ENCODE peak calls at places on chromosomes 2 and 18, in four cellular contexts. One of them, this sample, is unnamed.

GRCh38 chr2:111100765-111101162 is 19.9 kb upstream of the BCL2L11 start:
- DNase-seq in astrocyte of the cerebellum: no peak
- DNase-seq in activated CD8-positive, alpha-beta T cell treated with anti-CD3 and anti-CD28 coated beads for 36 hours: peak
- DNase-seq in fibroblast of pulmonary artery: no peak
- DNase-seq in this sample: peak

GRCh38 chr2:1605102-1605501 is 139.2 kb downstream of the PXDN start:
- DNase-seq in astrocyte of the cerebellum: no peak
- DNase-seq in activated CD8-positive, alpha-beta T cell treated with anti-CD3 and anti-CD28 coated beads for 36 hours: no peak
- DNase-seq in fibroblast of pulmonary artery: peak
- DNase-seq in this sample: no peak

GRCh38 chr2:99876956-99877355 is 265.4 kb downstream of the AFF3 start:
- DNase-seq in astrocyte of the cerebellum: no peak
- DNase-seq in activated CD8-positive, alpha-beta T cell treated with anti-CD3 and anti-CD28 coated beads for 36 hours: no peak
- DNase-seq in fibroblast of pulmonary artery: no peak
- DNase-seq in this sample: no peak

GRCh38 chr2:174263989-174264388 is 15.7 kb upstream of the OLA1 start:
- DNase-seq in astrocyte of the cerebellum: no peak
- DNase-seq in activated CD8-positive, alpha-beta T cell treated with anti-CD3 and anti-CD28 coated beads for 36 hours: no peak
- DNase-seq in fibroblast of pulmonary artery: peak
- DNase-seq in this sample: no peak

GRCh38 chr2:54839526-54840255 is 116.2 kb downstream of the EML6 start:
- DNase-seq in astrocyte of the cerebellum: no peak
- DNase-seq in activated CD8-positive, alpha-beta T cell treated with anti-CD3 and anti-CD28 coated beads for 36 hours: no peak
- DNase-seq in fibroblast of pulmonary artery: no peak
- DNase-seq in this sample: no peak

GRCh38 chr2:19119326-19120001 is 239.0 kb downstream of the OSR1 start:
- DNase-seq in astrocyte of the cerebellum: no peak
- DNase-seq in activated CD8-positive, alpha-beta T cell treated with anti-CD3 and anti-CD28 coated beads for 36 hours: no peak
- DNase-seq in fibroblast of pulmonary artery: no peak
- DNase-seq in this sample: no peak

GRCh38 chr2:150110548-150110947 is 376.9 kb downstream of the RND3 start:
- DNase-seq in astrocyte of the cerebellum: no peak
- DNase-seq in activated CD8-positive, alpha-beta T cell treated with anti-CD3 and anti-CD28 coated beads for 36 hours: no peak
- DNase-seq in fibroblast of pulmonary artery: no peak
- DNase-seq in this sample: no peak

GRCh38 chr2:105843797-105844374 is 99.2 kb downstream of the NCK2 start:
- DNase-seq in astrocyte of the cerebellum: no peak
- DNase-seq in activated CD8-positive, alpha-beta T cell treated with anti-CD3 and anti-CD28 coated beads for 36 hours: no peak
- DNase-seq in fibroblast of pulmonary artery: no peak
- DNase-seq in this sample: no peak

GRCh38 chr2:191942114-191943103 is 95.5 kb upstream of the CAVIN2 start:
- DNase-seq in astrocyte of the cerebellum: no peak
- DNase-seq in activated CD8-positive, alpha-beta T cell treated with anti-CD3 and anti-CD28 coated beads for 36 hours: no peak
- DNase-seq in fibroblast of pulmonary artery: no peak
- DNase-seq in this sample: no peak

GRCh38 chr2:183927367-183928355 is 670.7 kb upstream of the ZNF804A start:
- DNase-seq in astrocyte of the cerebellum: no peak
- DNase-seq in activated CD8-positive, alpha-beta T cell treated with anti-CD3 and anti-CD28 coated beads for 36 hours: no peak
- DNase-seq in fibroblast of pulmonary artery: peak
- DNase-seq in this sample: no peak

GRCh38 chr2:182744490-182744889 is 28.4 kb downstream of the DNAJC10 start:
- DNase-seq in astrocyte of the cerebellum: no peak
- DNase-seq in activated CD8-positive, alpha-beta T cell treated with anti-CD3 and anti-CD28 coated beads for 36 hours: no peak
- DNase-seq in fibroblast of pulmonary artery: peak
- DNase-seq in this sample: no peak

GRCh38 chr18:3180325-3180724 is 39.4 kb downstream of the MYOM1 start:
- DNase-seq in astrocyte of the cerebellum: no peak
- DNase-seq in activated CD8-positive, alpha-beta T cell treated with anti-CD3 and anti-CD28 coated beads for 36 hours: no peak
- DNase-seq in fibroblast of pulmonary artery: peak
- DNase-seq in this sample: no peak

GRCh38 chr18:48575658-48576453 is 37.0 kb downstream of the CTIF start:
- DNase-seq in astrocyte of the cerebellum: peak
- DNase-seq in activated CD8-positive, alpha-beta T cell treated with anti-CD3 and anti-CD28 coated beads for 36 hours: no peak
- DNase-seq in fibroblast of pulmonary artery: no peak
- DNase-seq in this sample: no peak

GRCh38 chr2:18180031-18180610 is 301.7 kb downstream of the KCNS3 start:
- DNase-seq in astrocyte of the cerebellum: no peak
- DNase-seq in activated CD8-positive, alpha-beta T cell treated with anti-CD3 and anti-CD28 coated beads for 36 hours: no peak
- DNase-seq in fibroblast of pulmonary artery: no peak
- DNase-seq in this sample: no peak

GRCh38 chr18:13362051-13362450 is 143.5 kb downstream of the LDLRAD4 start:
- DNase-seq in astrocyte of the cerebellum: no peak
- DNase-seq in activated CD8-positive, alpha-beta T cell treated with anti-CD3 and anti-CD28 coated beads for 36 hours: no peak
- DNase-seq in fibroblast of pulmonary artery: no peak
- DNase-seq in this sample: no peak

GRCh38 chr2:126496493-126496892 is 159.5 kb upstream of the GYPC start:
- DNase-seq in astrocyte of the cerebellum: no peak
- DNase-seq in activated CD8-positive, alpha-beta T cell treated with anti-CD3 and anti-CD28 coated beads for 36 hours: peak
- DNase-seq in fibroblast of pulmonary artery: no peak
- DNase-seq in this sample: peak

GRCh38 chr2:59691518-59692190 is 861.8 kb downstream of the BCL11A start:
- DNase-seq in astrocyte of the cerebellum: no peak
- DNase-seq in activated CD8-positive, alpha-beta T cell treated with anti-CD3 and anti-CD28 coated beads for 36 hours: no peak
- DNase-seq in fibroblast of pulmonary artery: no peak
- DNase-seq in this sample: no peak

GRCh38 chr18:56807883-56808282 is 156.7 kb downstream of the WDR7 start:
- DNase-seq in astrocyte of the cerebellum: no peak
- DNase-seq in activated CD8-positive, alpha-beta T cell treated with anti-CD3 and anti-CD28 coated beads for 36 hours: no peak
- DNase-seq in fibroblast of pulmonary artery: no peak
- DNase-seq in this sample: no peak

GRCh38 chr2:84865181-84865783 is 15.6 kb downstream of the TRABD2A start:
- DNase-seq in astrocyte of the cerebellum: no peak
- DNase-seq in activated CD8-positive, alpha-beta T cell treated with anti-CD3 and anti-CD28 coated beads for 36 hours: no peak
- DNase-seq in fibroblast of pulmonary artery: peak
- DNase-seq in this sample: peak

GRCh38 chr2:206083602-206084467 is 2.1 kb downstream of the INO80D start:
- DNase-seq in astrocyte of the cerebellum: no peak
- DNase-seq in activated CD8-positive, alpha-beta T cell treated with anti-CD3 and anti-CD28 coated beads for 36 hours: peak
- DNase-seq in fibroblast of pulmonary artery: no peak
- DNase-seq in this sample: peak

GRCh38 chr18:36281941-36282340 is 15.6 kb upstream of the FHOD3 start:
- DNase-seq in astrocyte of the cerebellum: no peak
- DNase-seq in activated CD8-positive, alpha-beta T cell treated with anti-CD3 and anti-CD28 coated beads for 36 hours: no peak
- DNase-seq in fibroblast of pulmonary artery: no peak
- DNase-seq in this sample: no peak

GRCh38 chr2:21782866-21783265 is 659.1 kb downstream of the TDRD15 start:
- DNase-seq in astrocyte of the cerebellum: no peak
- DNase-seq in activated CD8-positive, alpha-beta T cell treated with anti-CD3 and anti-CD28 coated beads for 36 hours: no peak
- DNase-seq in fibroblast of pulmonary artery: no peak
- DNase-seq in this sample: no peak

GRCh38 chr2:128384446-128384845 is 65.8 kb upstream of the HS6ST1 start:
- DNase-seq in astrocyte of the cerebellum: no peak
- DNase-seq in activated CD8-positive, alpha-beta T cell treated with anti-CD3 and anti-CD28 coated beads for 36 hours: no peak
- DNase-seq in fibroblast of pulmonary artery: no peak
- DNase-seq in this sample: no peak

GRCh38 chr2:74472945-74473258 is 422 bp upstream of the MRPL53 start:
- DNase-seq in astrocyte of the cerebellum: no peak
- DNase-seq in activated CD8-positive, alpha-beta T cell treated with anti-CD3 and anti-CD28 coated beads for 36 hours: no peak
- DNase-seq in fibroblast of pulmonary artery: no peak
- DNase-seq in this sample: peak

GRCh38 chr2:175786705-175787104 is 215.4 kb downstream of the LNPK start:
- DNase-seq in astrocyte of the cerebellum: no peak
- DNase-seq in activated CD8-positive, alpha-beta T cell treated with anti-CD3 and anti-CD28 coated beads for 36 hours: no peak
- DNase-seq in fibroblast of pulmonary artery: no peak
- DNase-seq in this sample: no peak

GRCh38 chr18:24078391-24078790 is 60.5 kb upstream of the CABYR start:
- DNase-seq in astrocyte of the cerebellum: no peak
- DNase-seq in activated CD8-positive, alpha-beta T cell treated with anti-CD3 and anti-CD28 coated beads for 36 hours: no peak
- DNase-seq in fibroblast of pulmonary artery: no peak
- DNase-seq in this sample: no peak

GRCh38 chr2:30267161-30267568 is 35.8 kb downstream of the LBH start:
- DNase-seq in astrocyte of the cerebellum: no peak
- DNase-seq in activated CD8-positive, alpha-beta T cell treated with anti-CD3 and anti-CD28 coated beads for 36 hours: peak
- DNase-seq in fibroblast of pulmonary artery: no peak
- DNase-seq in this sample: no peak

GRCh38 chr2:130824492-130825061 is 12.1 kb upstream of the ARHGEF4 start:
- DNase-seq in astrocyte of the cerebellum: peak
- DNase-seq in activated CD8-positive, alpha-beta T cell treated with anti-CD3 and anti-CD28 coated beads for 36 hours: peak
- DNase-seq in fibroblast of pulmonary artery: peak
- DNase-seq in this sample: peak

GRCh38 chr2:162245737-162246136 is 2.5 kb upstream of the FAP start:
- DNase-seq in astrocyte of the cerebellum: no peak
- DNase-seq in activated CD8-positive, alpha-beta T cell treated with anti-CD3 and anti-CD28 coated beads for 36 hours: no peak
- DNase-seq in fibroblast of pulmonary artery: peak
- DNase-seq in this sample: no peak

GRCh38 chr2:145379934-145380333 is 860.0 kb upstream of the ZEB2 start:
- DNase-seq in astrocyte of the cerebellum: no peak
- DNase-seq in activated CD8-positive, alpha-beta T cell treated with anti-CD3 and anti-CD28 coated beads for 36 hours: no peak
- DNase-seq in fibroblast of pulmonary artery: no peak
- DNase-seq in this sample: no peak

GRCh38 chr2:138090330-138090729 is 126.1 kb downstream of the HNMT start:
- DNase-seq in astrocyte of the cerebellum: peak
- DNase-seq in activated CD8-positive, alpha-beta T cell treated with anti-CD3 and anti-CD28 coated beads for 36 hours: no peak
- DNase-seq in fibroblast of pulmonary artery: peak
- DNase-seq in this sample: peak

GRCh38 chr2:180520206-180520605 is 460.2 kb upstream of the UBE2E3 start:
- DNase-seq in astrocyte of the cerebellum: no peak
- DNase-seq in activated CD8-positive, alpha-beta T cell treated with anti-CD3 and anti-CD28 coated beads for 36 hours: no peak
- DNase-seq in fibroblast of pulmonary artery: peak
- DNase-seq in this sample: no peak

GRCh38 chr18:77067315-77068061 is 65.1 kb downstream of the MBP start:
- DNase-seq in astrocyte of the cerebellum: peak
- DNase-seq in activated CD8-positive, alpha-beta T cell treated with anti-CD3 and anti-CD28 coated beads for 36 hours: peak
- DNase-seq in fibroblast of pulmonary artery: peak
- DNase-seq in this sample: no peak

GRCh38 chr18:67893896-67894295 is 377.4 kb upstream of the DSEL start:
- DNase-seq in astrocyte of the cerebellum: no peak
- DNase-seq in activated CD8-positive, alpha-beta T cell treated with anti-CD3 and anti-CD28 coated beads for 36 hours: no peak
- DNase-seq in fibroblast of pulmonary artery: no peak
- DNase-seq in this sample: no peak

GRCh38 chr2:231932985-231933915 is 7.1 kb upstream of the NPPC start:
- DNase-seq in astrocyte of the cerebellum: no peak
- DNase-seq in activated CD8-positive, alpha-beta T cell treated with anti-CD3 and anti-CD28 coated beads for 36 hours: no peak
- DNase-seq in fibroblast of pulmonary artery: no peak
- DNase-seq in this sample: no peak

DNA sequence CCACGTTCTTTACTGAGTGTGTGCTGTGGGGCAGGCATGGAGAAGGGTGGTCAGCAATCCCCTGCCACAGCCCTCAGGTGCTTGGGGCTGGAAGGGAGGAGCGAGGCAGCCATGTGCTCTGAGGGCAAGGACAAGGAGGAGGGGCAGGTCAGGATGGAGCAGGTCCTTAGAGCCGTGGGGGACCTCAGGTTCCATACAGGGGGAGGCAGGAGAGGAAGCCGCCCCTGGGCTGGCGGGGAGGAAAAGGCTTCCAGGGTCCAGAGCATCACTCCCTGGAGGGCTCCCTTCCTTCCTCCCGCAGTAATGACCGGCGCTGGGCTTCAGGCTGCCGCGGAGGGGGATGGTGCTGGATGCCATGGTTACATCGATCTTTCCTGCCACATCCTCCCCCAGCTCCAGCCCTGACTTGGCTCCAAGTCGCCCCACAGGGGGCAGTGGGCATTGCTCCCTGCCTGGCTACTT is 6.6 kb downstream of the GAREM2 start:
- DNase-seq in astrocyte of the cerebellum: no peak
- DNase-seq in activated CD8-positive, alpha-beta T cell treated with anti-CD3 and anti-CD28 coated beads for 36 hours: no peak
- DNase-seq in fibroblast of pulmonary artery: no peak
- DNase-seq in this sample: peak
- TF ChIP-seq CTCF in astrocyte of the cerebellum: no peak
- TF ChIP-seq CTCF in activated CD8-positive, alpha-beta T cell treated with anti-CD3 and anti-CD28 coated beads for 36 hours: no peak
- TF ChIP-seq CTCF in fibroblast of pulmonary artery: no peak
- TF ChIP-seq CTCF in this sample: no peak

DNA sequence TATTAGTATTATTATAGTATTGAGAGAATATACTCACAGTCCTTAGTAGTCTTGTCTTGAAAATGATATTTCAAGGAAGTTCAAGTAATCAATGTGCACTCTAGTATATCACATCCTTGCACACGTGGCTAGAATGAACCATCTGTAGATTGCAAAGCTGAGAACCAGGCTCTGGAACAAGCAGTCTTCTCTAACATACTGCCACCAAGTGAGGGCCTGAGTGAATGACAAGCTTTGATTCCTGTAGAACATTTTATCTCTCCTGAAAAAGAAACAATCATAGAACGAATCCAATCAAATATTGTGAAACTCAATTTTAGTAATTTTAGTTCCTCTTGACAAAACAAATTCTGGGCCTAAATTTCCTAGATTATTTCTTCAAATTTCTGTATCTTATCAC is 55.3 kb upstream of the SULT1C3 start:
- DNase-seq in astrocyte of the cerebellum: no peak
- DNase-seq in activated CD8-positive, alpha-beta T cell treated with anti-CD3 and anti-CD28 coated beads for 36 hours: peak
- DNase-seq in fibroblast of pulmonary artery: peak
- DNase-seq in this sample: peak
- TF ChIP-seq CTCF in astrocyte of the cerebellum: peak
- TF ChIP-seq CTCF in activated CD8-positive, alpha-beta T cell treated with anti-CD3 and anti-CD28 coated beads for 36 hours: no peak
- TF ChIP-seq CTCF in fibroblast of pulmonary artery: peak
- TF ChIP-seq CTCF in this sample: peak

GRCh38 chr2:3179208-3179607 is 198.4 kb downstream of the EIPR1 start:
- DNase-seq in astrocyte of the cerebellum: no peak
- DNase-seq in activated CD8-positive, alpha-beta T cell treated with anti-CD3 and anti-CD28 coated beads for 36 hours: peak
- DNase-seq in fibroblast of pulmonary artery: no peak
- DNase-seq in this sample: no peak
- TF ChIP-seq CTCF in astrocyte of the cerebellum: peak
- TF ChIP-seq CTCF in activated CD8-positive, alpha-beta T cell treated with anti-CD3 and anti-CD28 coated beads for 36 hours: peak
- TF ChIP-seq CTCF in fibroblast of pulmonary artery: no peak
- TF ChIP-seq CTCF in this sample: peak

DNA sequence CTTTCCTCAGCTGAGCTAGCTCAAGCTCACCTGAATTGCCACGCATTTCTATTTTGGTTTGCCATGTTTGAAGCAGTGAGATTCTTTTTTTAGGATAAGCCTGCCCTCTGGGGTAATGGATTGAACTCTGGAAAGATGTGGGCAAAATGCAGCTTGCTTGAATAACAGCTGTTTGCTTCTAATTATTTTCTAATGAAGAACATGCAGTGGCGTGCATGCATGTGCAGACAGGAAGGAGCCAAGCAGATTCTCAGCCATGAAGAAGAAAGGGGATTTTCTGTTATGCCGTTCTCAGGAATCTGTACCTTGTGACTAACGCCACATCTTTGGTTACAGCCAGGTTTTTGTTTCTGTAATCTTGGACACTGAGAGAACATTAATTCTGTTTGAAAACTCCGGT is 171.2 kb downstream of the ANTXR1 start:
- DNase-seq in astrocyte of the cerebellum: no peak
- DNase-seq in activated CD8-positive, alpha-beta T cell treated with anti-CD3 and anti-CD28 coated beads for 36 hours: no peak
- DNase-seq in fibroblast of pulmonary artery: no peak
- DNase-seq in this sample: no peak
- TF ChIP-seq CTCF in astrocyte of the cerebellum: no peak
- TF ChIP-seq CTCF in activated CD8-positive, alpha-beta T cell treated with anti-CD3 and anti-CD28 coated beads for 36 hours: no peak
- TF ChIP-seq CTCF in fibroblast of pulmonary artery: no peak
- TF ChIP-seq CTCF in this sample: no peak

GRCh38 chr2:140943867-140944266 is 1186.9 kb downstream of the LRP1B start:
- DNase-seq in astrocyte of the cerebellum: no peak
- DNase-seq in activated CD8-positive, alpha-beta T cell treated with anti-CD3 and anti-CD28 coated beads for 36 hours: no peak
- DNase-seq in fibroblast of pulmonary artery: no peak
- DNase-seq in this sample: no peak
- TF ChIP-seq CTCF in astrocyte of the cerebellum: no peak
- TF ChIP-seq CTCF in activated CD8-positive, alpha-beta T cell treated with anti-CD3 and anti-CD28 coated beads for 36 hours: no peak
- TF ChIP-seq CTCF in fibroblast of pulmonary artery: peak
- TF ChIP-seq CTCF in this sample: no peak